ENCODE peak calls at places on chromosomes 6 and 20, in four cellular contexts. J is GM23338, N is body of pancreas, D is prostate gland. W is an unnamed sample.

GRCh38 chr6:155085582-155086253 is 90.6 kb downstream of the TIAM2 start:
- DNase-seq in J (no peak), N (peak; percentile 73), D (no peak), W (no peak)

GRCh38 chr6:170137911-170138910 is 152.7 kb downstream of the DLL1 start:
- DNase-seq in J (no peak), N (no peak), D (no peak), W (no peak)

GRCh38 chr6:90263653-90264052 is 33.0 kb downstream of the BACH2 start:
- DNase-seq in J (no peak), N (no peak), D (no peak), W (no peak)

GRCh38 chr6:159695984-159696383 is 2.9 kb upstream of the SOD2 start:
- DNase-seq in J (no peak), N (no peak), D (no peak), W (no peak)

GRCh38 chr6:26607434-26608230 is 10.9 kb downstream of the ABT1 start:
- DNase-seq in J (peak; percentile 83), N (peak; percentile 55), D (peak; percentile 55), W (no peak)

GRCh38 chr6:14882394-14883073 is 363.3 kb upstream of the JARID2 start:
- DNase-seq in J (no peak), N (no peak), D (no peak), W (no peak)

GRCh38 chr20:4688342-4688741 is 33.4 kb upstream of the PRND start:
- DNase-seq in J (no peak), N (no peak), D (no peak), W (no peak)

GRCh38 chr6:1025821-1026220 is 286.1 kb upstream of the FOXQ1 start:
- DNase-seq in J (no peak), N (no peak), D (no peak), W (no peak)

GRCh38 chr6:90005048-90005827 is 111.0 kb downstream of the GJA10 start:
- DNase-seq in J (no peak), N (no peak), D (no peak), W (no peak)

GRCh38 chr6:145763742-145764141 is 28.4 kb upstream of the EPM2A start:
- DNase-seq in J (no peak), N (no peak), D (no peak), W (no peak)

GRCh38 chr6:127420558-127420957 is 38.6 kb downstream of the KIAA0408 start:
- DNase-seq in J (peak; percentile 94), N (peak; percentile 67), D (peak; percentile 49), W (no peak)

GRCh38 chr6:53496797-53497196 is 48.1 kb downstream of the GCLC start:
- DNase-seq in J (no peak), N (no peak), D (no peak), W (no peak)

GRCh38 chr6:44609051-44609612 is 221.6 kb downstream of the CDC5L start:
- DNase-seq in J (no peak), N (no peak), D (no peak), W (no peak)

GRCh38 chr6:30861257-30862048 is 22.9 kb upstream of the DDR1 start:
- DNase-seq in J (no peak), N (no peak), D (no peak), W (no peak)

GRCh38 chr20:33054381-33054780 is 678 bp downstream of the BPIFB3 start:
- DNase-seq in J (no peak), N (no peak), D (no peak), W (no peak)

GRCh38 chr6:21871831-21872230 is 278.3 kb downstream of the SOX4 start:
- DNase-seq in J (peak; percentile 28), N (no peak), D (no peak), W (no peak)

GRCh38 chr6:151763938-151764680 is 43.4 kb upstream of the ESR1 start:
- DNase-seq in J (peak; percentile 94), N (peak; percentile 95), D (peak; percentile 91), W (peak; percentile 91)

GRCh38 chr20:41910558-41910957 is 292.4 kb upstream of the CHD6 start:
- DNase-seq in J (no peak), N (no peak), D (no peak), W (no peak)

GRCh38 chr20:63099426-63100267 is 92.9 kb upstream of the BHLHE23 start:
- DNase-seq in J (no peak), N (no peak), D (no peak), W (peak; percentile 31)

GRCh38 chr6:56541736-56542366 is 100.8 kb downstream of the DST start:
- DNase-seq in J (no peak), N (no peak), D (no peak), W (no peak)

GRCh38 chr6:143872211-143872610 is 7.9 kb downstream of the ZC2HC1B start:
- DNase-seq in J (no peak), N (no peak), D (no peak), W (no peak)

GRCh38 chr6:101294051-101294638 is 99.4 kb upstream of the GRIK2 start:
- DNase-seq in J (no peak), N (no peak), D (no peak), W (no peak)

GRCh38 chr20:35279040-35279439 is 1.1 kb upstream of the MMP24OS start:
- DNase-seq in J (no peak), N (peak; percentile 21), D (peak; percentile 57), W (no peak)

GRCh38 chr6:140535511-140535910 is 1161.1 kb upstream of the CITED2 start:
- DNase-seq in J (no peak), N (no peak), D (no peak), W (no peak)

GRCh38 chr6:14518515-14519217 is 401.1 kb downstream of the CD83 start:
- DNase-seq in J (no peak), N (no peak), D (no peak), W (no peak)

GRCh38 chr20:18304618-18305017 is 16.3 kb downstream of the ZNF133 start:
- DNase-seq in J (peak; percentile 62), N (no peak), D (no peak), W (no peak)
- TF ChIP-seq CTCF in J (peak; percentile 57), N (no peak), D (no peak), W (no peak)

GRCh38 chr20:3195607-3196230 is 8.8 kb downstream of the DDRGK1 start:
- DNase-seq in J (no peak), N (no peak), D (no peak), W (no peak)

GRCh38 chr20:3202965-3203314 is 1.5 kb downstream of the DDRGK1 start:
- DNase-seq in J (no peak), N (no peak), D (no peak), W (no peak)

GRCh38 chr20:3199976-3200755 is 4.3 kb downstream of the DDRGK1 start:
- DNase-seq in J (no peak), N (no peak), D (no peak), W (no peak)

GRCh38 chr20:3203315-3204123 is 963 bp downstream of the DDRGK1 start:
- DNase-seq in J (peak; percentile 56), N (peak; percentile 45), D (no peak), W (no peak)

GRCh38 chr20:3199206-3199605 is 5.3 kb downstream of the DDRGK1 start:
- DNase-seq in J (no peak), N (no peak), D (no peak), W (no peak)
- H3K36me3 ChIP-seq in J (peaks cover 7% of the 10 kb centered on the region), N (peaks cover 27% of the 10 kb centered on the region), D (peaks cover 21% of the 10 kb centered on the region), W (peaks cover 9% of the 10 kb centered on the region)

GRCh38 chr6:75213732-75214131 is 7.9 kb upstream of the COL12A1 start:
- DNase-seq in J (no peak), N (no peak), D (no peak), W (no peak)
- TF ChIP-seq CTCF in J (peak; percentile 25), N (no peak), D (no peak), W (no peak)

GRCh38 chr20:49029203-49029602 is 16.9 kb upstream of the CSE1L start:
- DNase-seq in J (no peak), N (no peak), D (no peak), W (no peak)

GRCh38 chr20:49034070-49034732 is 11.9 kb upstream of the CSE1L start:
- DNase-seq in J (no peak), N (no peak), D (no peak), W (no peak)

GRCh38 chr20:49032455-49032854 is 13.7 kb upstream of the CSE1L start:
- DNase-seq in J (no peak), N (no peak), D (no peak), W (no peak)

GRCh38 chr20:49028684-49029083 is 17.4 kb upstream of the CSE1L start:
- DNase-seq in J (peak; percentile 53), N (no peak), D (no peak), W (no peak)

DNA sequence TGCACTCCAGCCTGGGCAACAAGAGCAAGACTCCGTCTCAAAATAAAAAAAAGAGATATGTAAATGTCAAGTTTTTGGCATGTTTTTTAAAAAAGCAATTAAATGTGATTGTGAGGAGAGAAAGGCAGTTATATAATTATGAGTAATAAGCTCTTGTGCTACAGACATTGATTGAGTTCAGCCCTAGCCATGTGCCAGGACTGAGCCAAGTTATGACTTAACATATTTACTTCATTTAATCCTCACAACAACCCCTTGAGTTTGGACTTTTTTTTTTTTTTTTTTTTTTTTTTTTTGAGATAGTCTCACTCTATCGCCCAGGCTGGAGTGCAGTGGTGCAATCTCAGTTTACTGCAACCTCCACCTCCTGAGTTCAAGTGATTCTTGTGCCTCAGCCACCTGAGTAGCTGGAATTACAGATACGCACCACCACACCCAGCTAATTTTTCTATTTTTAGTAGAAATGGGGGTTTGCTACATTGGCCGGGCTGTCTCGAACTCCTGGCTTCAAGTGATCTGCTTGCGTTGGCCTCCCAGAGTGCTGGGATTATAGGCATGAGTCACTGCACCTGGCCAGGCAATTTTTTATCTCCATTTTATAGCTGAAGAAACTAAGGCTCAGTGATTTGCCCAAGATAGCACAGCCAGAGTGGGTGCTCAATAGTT is 15.0 kb upstream of the CSE1L start:
- DNase-seq in J (no peak), N (no peak), D (no peak), W (no peak)
- H3K36me3 ChIP-seq in J (peaks cover 24% of the 10 kb centered on the region), N (peaks cover 38% of the 10 kb centered on the region), D (no peaks in the 10 kb centered on the region), W (peaks cover 9% of the 10 kb centered on the region)

GRCh38 chr6:122969999-122970398 is 26.0 kb upstream of the CLVS2 start:
- DNase-seq in J (peak; percentile 25), N (no peak), D (no peak), W (no peak)
- TF ChIP-seq CTCF in J (peak; percentile 22), N (no peak), D (no peak), W (no peak)

DNA sequence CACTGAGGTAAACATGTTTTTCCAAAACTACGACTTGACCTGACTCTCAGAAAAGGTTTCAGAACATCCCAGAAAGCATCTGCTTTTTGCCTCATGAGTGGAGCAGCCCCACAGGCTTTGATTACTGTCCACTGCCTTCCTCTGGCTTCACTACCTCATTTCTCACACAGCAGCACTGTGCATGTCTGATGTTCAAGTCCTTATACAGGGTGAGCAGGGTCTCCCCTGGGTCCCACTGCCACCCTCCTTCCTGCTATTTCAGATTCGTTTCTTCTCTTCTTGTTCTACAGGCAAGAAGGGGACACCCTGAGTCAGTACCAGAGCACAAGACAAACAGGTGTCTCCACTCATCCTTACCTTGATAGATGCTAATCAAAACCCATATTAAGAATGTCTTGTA is 64.7 kb upstream of the NFATC2 start:
- DNase-seq in J (no peak), N (no peak), D (no peak), W (no peak)
- H3K36me3 ChIP-seq in J (no peaks in the 10 kb centered on the region), N (peaks cover 16% of the 10 kb centered on the region), D (no peaks in the 10 kb centered on the region), W (peaks cover 2% of the 10 kb centered on the region)

DNA sequence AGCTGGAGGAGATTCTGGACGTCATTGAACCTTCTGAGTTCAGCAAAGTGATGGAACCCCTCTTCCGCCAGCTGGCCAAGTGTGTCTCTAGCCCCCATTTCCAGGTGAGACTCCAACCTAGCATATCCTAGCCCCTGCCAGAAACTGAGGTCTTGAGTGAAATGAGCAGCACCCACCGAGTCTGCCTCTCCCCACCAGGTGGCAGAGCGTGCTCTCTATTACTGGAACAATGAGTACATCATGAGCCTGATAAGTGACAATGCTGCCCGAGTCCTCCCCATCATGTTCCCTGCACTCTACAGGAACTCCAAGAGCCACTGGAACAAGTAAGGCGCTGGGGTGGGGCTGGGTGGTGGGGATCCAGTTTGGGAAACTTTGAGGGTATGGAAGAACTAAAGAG is 4.6 kb downstream of the MEA1 start:
- DNase-seq in J (peak; percentile 50), N (peak; percentile 46), D (peak; percentile 19), W (no peak)
- TF ChIP-seq CTCF in J (peak; percentile 48), N (peak; percentile 42), D (peak; percentile 55), W (no peak)